ENCODE peak calls at places on chromosome 14, in nine cellular contexts. I is NCI-H1092, Z is progenitor cell of endocrine pancreas, V is thyroid gland, F is cardiac muscle cell, N is left colon, M is foreskin fibroblast, R is ureter, D is mesothelial cell of epicardium. T is an unnamed sample.

GRCh38 chr14:52012635-52013034 is 23.3 kb downstream of the RTRAF start:
- DNase-seq in I (no peak), Z (no peak), V (no peak), F (peak; percentile 93), N (no peak), M (peak; percentile 83), R (no peak), D (no peak), T (no peak)

GRCh38 chr14:85535916-85536834 is 6.2 kb downstream of the FLRT2 start:
- DNase-seq in I (no peak), Z (no peak), V (peak; percentile 32), F (peak; percentile 73), N (no peak), M (peak; percentile 79), R (no peak), D (no peak), T (no peak)

GRCh38 chr14:74942164-74942563 is 13.2 kb downstream of the PGF start:
- DNase-seq in I (no peak), Z (no peak), V (no peak), F (no peak), N (no peak), M (no peak), R (no peak), D (no peak), T (no peak)

GRCh38 chr14:52044791-52045522 is 23.9 kb downstream of the NID2 start:
- DNase-seq in I (no peak), Z (no peak), V (peak; percentile 59), F (peak; percentile 86), N (no peak), M (peak; percentile 74), R (no peak), D (no peak), T (no peak)

GRCh38 chr14:101504096-101504948 is 57.0 kb upstream of the DIO3 start:
- DNase-seq in I (no peak), Z (no peak), V (no peak), F (no peak), N (no peak), M (no peak), R (peak; percentile 29), D (no peak), T (no peak)

GRCh38 chr14:54299393-54300363 is 97.1 kb upstream of the CDKN3 start:
- DNase-seq in I (no peak), Z (no peak), V (peak; percentile 48), F (peak; percentile 92), N (no peak), M (no peak), R (no peak), D (no peak), T (peak; percentile 96)

GRCh38 chr14:85948163-85948562 is 418.2 kb downstream of the FLRT2 start:
- DNase-seq in I (no peak), Z (no peak), V (no peak), F (no peak), N (no peak), M (no peak), R (no peak), D (no peak), T (no peak)

GRCh38 chr14:94394594-94395305 is 6.3 kb upstream of the SERPINA1 start:
- DNase-seq in I (no peak), Z (no peak), V (peak; percentile 15), F (peak; percentile 95), N (no peak), M (peak; percentile 50), R (no peak), D (no peak), T (no peak)

GRCh38 chr14:90671382-90671781 is 144.8 kb downstream of the TTC7B start:
- DNase-seq in I (no peak), Z (no peak), V (no peak), F (no peak), N (no peak), M (no peak), R (no peak), D (no peak), T (no peak)

GRCh38 chr14:37559386-37559785 is 35.7 kb downstream of the FOXA1 start:
- DNase-seq in I (no peak), Z (no peak), V (no peak), F (peak; percentile 14), N (no peak), M (no peak), R (no peak), D (no peak), T (no peak)

GRCh38 chr14:30296956-30297405 is 262.0 kb upstream of the G2E3 start:
- DNase-seq in I (no peak), Z (no peak), V (no peak), F (no peak), N (no peak), M (no peak), R (no peak), D (no peak), T (no peak)

GRCh38 chr14:31965735-31966598 is 111.1 kb upstream of the ARHGAP5 start:
- DNase-seq in I (no peak), Z (no peak), V (no peak), F (peak; percentile 29), N (no peak), M (no peak), R (no peak), D (no peak), T (no peak)

GRCh38 chr14:53409289-53409688 is 256.2 kb upstream of the DDHD1 start:
- DNase-seq in I (no peak), Z (no peak), V (no peak), F (no peak), N (no peak), M (no peak), R (no peak), D (no peak), T (no peak)

T was measured in NCI-H446 treated with DMSO at 0.1 percent for 48 hours.